ENCODE peak calls at places on chromosomes 3 and 15, in six cellular contexts. B is psoas muscle; G is AG04450; E is substantia nigra; S is NCI-H2171; R is activated CD8-positive, alpha-beta memory T cell treated with anti-CD3 and anti-CD28 coated beads, Interleukin-2, amount 10 ng/mL, durations not matched to agents 7 days and 5 days. A is an unnamed sample.

GRCh38 chr15:89052474-89052873 is 35.8 kb upstream of the ABHD2 start:
- DNase-seq in B (no peak), G (peak; percentile 83), E (no peak), S (no peak), R (no peak), A (no peak)

GRCh38 chr3:48555231-48555948 is 1.2 kb downstream of the PFKFB4 start:
- DNase-seq in B (no peak), G (no peak), E (no peak), S (no peak), R (no peak), A (no peak)

GRCh38 chr3:105369501-105370371 is 3.0 kb downstream of the ALCAM start:
- DNase-seq in B (peak; percentile 69), G (no peak), E (peak; percentile 58), S (peak; percentile 59), R (peak; percentile 65), A (peak; percentile 86)

GRCh38 chr15:62607643-62608042 is 434.9 kb upstream of the TPM1 start:
- DNase-seq in B (no peak), G (peak; percentile 23), E (no peak), S (no peak), R (no peak), A (no peak)

GRCh38 chr15:35394416-35394815 is 151.5 kb downstream of the DPH6 start:
- DNase-seq in B (no peak), G (no peak), E (no peak), S (no peak), R (no peak), A (no peak)

GRCh38 chr3:152348436-152349177 is 79.9 kb downstream of the MBNL1 start:
- DNase-seq in B (no peak), G (no peak), E (no peak), S (no peak), R (no peak), A (no peak)

GRCh38 chr15:74050127-74050526 is 32.2 kb downstream of the GOLGA6A start:
- DNase-seq in B (no peak), G (no peak), E (no peak), S (peak; percentile 51), R (no peak), A (no peak)

GRCh38 chr15:62068071-62068786 is 1.5 kb downstream of the C2CD4A start:
- DNase-seq in B (peak; percentile 62), G (no peak), E (peak; percentile 19), S (no peak), R (no peak), A (peak; percentile 75)

GRCh38 chr3:97200387-97200786 is 386.0 kb downstream of the EPHA6 start:
- DNase-seq in B (no peak), G (no peak), E (no peak), S (no peak), R (no peak), A (no peak)

GRCh38 chr15:23384371-23384770 is 29.8 kb downstream of the GOLGA8S start:
- DNase-seq in B (no peak), G (no peak), E (no peak), S (no peak), R (no peak), A (no peak)

GRCh38 chr15:59329091-59329490 is 43.6 kb downstream of the MYO1E start:
- DNase-seq in B (no peak), G (no peak), E (no peak), S (no peak), R (no peak), A (no peak)

GRCh38 chr3:36906504-36907149 is 38.2 kb downstream of the TRANK1 start:
- DNase-seq in B (no peak), G (peak; percentile 18), E (no peak), S (no peak), R (no peak), A (no peak)

GRCh38 chr15:91522609-91523332 is 330.7 kb upstream of the SLCO3A1 start:
- DNase-seq in B (no peak), G (peak; percentile 41), E (peak; percentile 14), S (peak; percentile 28), R (no peak), A (no peak)

GRCh38 chr3:168877899-168878298 is 782.2 kb upstream of the GOLIM4 start:
- DNase-seq in B (no peak), G (no peak), E (no peak), S (no peak), R (no peak), A (no peak)

GRCh38 chr3:131083190-131083863 is 56.6 kb downstream of the NEK11 start:
- DNase-seq in B (peak; percentile 42), G (no peak), E (peak; percentile 89), S (peak; percentile 97), R (no peak), A (peak; percentile 73)

GRCh38 chr3:170719300-170719699 is 133.4 kb upstream of the SLC7A14 start:
- DNase-seq in B (no peak), G (no peak), E (no peak), S (no peak), R (no peak), A (no peak)

GRCh38 chr3:197555281-197556261 is at the start of gene BDH1:
- DNase-seq in B (peak; percentile 34), G (no peak), E (peak; percentile 35), S (peak; percentile 71), R (peak; percentile 83), A (peak; percentile 58)

GRCh38 chr3:22089284-22089683 is 338.3 kb upstream of the ZNF385D start:
- DNase-seq in B (no peak), G (no peak), E (no peak), S (peak; percentile 2), R (no peak), A (no peak)

GRCh38 chr3:179837374-179837773 is 184.5 kb downstream of the USP13 start:
- DNase-seq in B (no peak), G (no peak), E (no peak), S (no peak), R (no peak), A (no peak)

GRCh38 chr3:97896547-97896946 is 74.7 kb downstream of the CRYBG3 start:
- DNase-seq in B (no peak), G (no peak), E (no peak), S (no peak), R (no peak), A (no peak)